ENCODE peak calls at places on chromosomes 11 and 22, in ten cellular contexts. W is spleen, A is HepG2, B is endothelial cell of umbilical vein, M is transverse colon, S is suprapubic skin, P is GM23338, R is vagina, D is stomach, C is sigmoid colon. U is an unnamed sample.

GRCh38 chr11:122656631-122657101 is 1.1 kb downstream of the UBASH3B start:
- DNase-seq in W (peak; percentile 86), A (no peak), B (peak; percentile 59), M (peak; percentile 30), S (no peak), P (peak; percentile 63), R (no peak), D (peak; percentile 64), C (peak; percentile 75), U (no peak)

GRCh38 chr11:35844579-35844978 is 99.3 kb upstream of the LDLRAD3 start:
- DNase-seq in W (no peak), A (no peak), B (no peak), M (no peak), S (no peak), P (no peak), R (no peak), D (no peak), C (no peak), U (no peak)

GRCh38 chr11:4008116-4008515 is 86.5 kb upstream of the RRM1 start:
- DNase-seq in W (no peak), A (no peak), B (no peak), M (no peak), S (no peak), P (no peak), R (no peak), D (no peak), C (no peak), U (no peak)

GRCh38 chr11:130409618-130410388 is 18.6 kb downstream of the ADAMTS8 start:
- DNase-seq in W (no peak), A (no peak), B (no peak), M (no peak), S (no peak), P (no peak), R (no peak), D (no peak), C (no peak), U (no peak)

GRCh38 chr11:116776522-116776984 is 3.8 kb upstream of the BUD13 start:
- DNase-seq in W (no peak), A (no peak), B (no peak), M (no peak), S (no peak), P (no peak), R (no peak), D (no peak), C (no peak), U (no peak)

GRCh38 chr11:2554338-2555240 is 109.8 kb downstream of the KCNQ1 start:
- DNase-seq in W (peak; percentile 55), A (no peak), B (no peak), M (peak; percentile 2), S (peak; percentile 21), P (no peak), R (no peak), D (no peak), C (peak; percentile 51), U (no peak)

GRCh38 chr11:20112291-20113146 is 47.8 kb downstream of the DBX1 start:
- DNase-seq in W (no peak), A (no peak), B (peak; percentile 97), M (peak; percentile 75), S (peak; percentile 72), P (no peak), R (peak; percentile 97), D (peak; percentile 79), C (peak; percentile 91), U (peak; percentile 78)

GRCh38 chr11:128146926-128147605 is 440.3 kb downstream of the ETS1 start:
- DNase-seq in W (no peak), A (no peak), B (peak; percentile 50), M (no peak), S (no peak), P (peak; percentile 23), R (no peak), D (no peak), C (no peak), U (no peak)

GRCh38 chr22:47512617-47513016 is 750.2 kb downstream of the TBC1D22A start:
- DNase-seq in W (no peak), A (no peak), B (no peak), M (no peak), S (no peak), P (no peak), R (no peak), D (no peak), C (no peak), U (no peak)

GRCh38 chr22:47517062-47517461 is 754.6 kb downstream of the TBC1D22A start:
- DNase-seq in W (no peak), A (no peak), B (no peak), M (no peak), S (no peak), P (no peak), R (no peak), D (no peak), C (no peak), U (no peak)

DNA sequence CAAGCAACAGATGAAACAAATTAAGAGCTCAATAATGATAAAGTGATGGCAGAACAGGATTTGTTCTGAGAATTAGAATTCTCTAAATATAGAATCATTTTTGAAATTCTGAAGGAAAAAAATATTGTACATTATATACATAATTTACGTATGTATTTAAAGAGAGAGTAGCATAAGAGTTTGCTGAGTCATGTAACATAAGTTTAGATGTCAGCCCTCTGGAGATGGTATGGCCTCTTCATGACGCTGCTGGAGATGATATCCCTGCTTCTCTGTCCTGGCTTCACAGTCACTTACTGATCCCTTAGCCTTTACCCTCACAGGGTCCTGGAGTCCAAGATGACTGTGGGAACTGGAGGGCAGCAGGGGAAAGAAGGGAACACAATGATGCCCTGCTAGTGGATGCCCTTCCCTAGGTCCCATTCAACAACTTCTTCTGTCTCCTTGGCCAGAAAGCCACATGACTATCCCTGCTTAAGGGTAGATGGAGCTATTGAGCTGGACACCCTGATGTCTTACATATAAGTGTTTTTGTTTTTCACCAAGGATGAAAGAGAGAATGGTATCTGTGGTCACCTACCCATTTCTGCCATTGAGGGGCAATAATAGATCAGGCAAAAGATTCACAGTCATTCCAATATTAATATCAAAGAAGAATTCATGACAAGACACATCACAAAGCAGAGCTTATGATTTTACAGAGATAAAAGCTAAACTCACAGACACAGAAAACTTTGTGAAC is 753.1 kb downstream of the TBC1D22A start:
- DNase-seq in W (no peak), A (no peak), B (no peak), M (no peak), S (no peak), P (no peak), R (no peak), D (no peak), C (no peak), U (no peak)
- TF ChIP-seq CTCF in W (no peak), A (no peak), B (no peak), M (no peak), S (no peak), P (no peak), R (no peak), D (no peak), C (no peak), U (peak; percentile 18)

GRCh38 chr22:43092085-43092484 is 2.9 kb upstream of the TTLL1 start:
- DNase-seq in W (no peak), A (no peak), B (no peak), M (no peak), S (no peak), P (no peak), R (no peak), D (no peak), C (no peak), U (no peak)

GRCh38 chr22:43094085-43094484 is 4.9 kb upstream of the TTLL1 start:
- DNase-seq in W (no peak), A (peak; percentile 78), B (no peak), M (peak; percentile 62), S (no peak), P (no peak), R (no peak), D (peak; percentile 53), C (no peak), U (no peak)

GRCh38 chr22:43088616-43088978 is 594 bp downstream of the TTLL1 start:
- DNase-seq in W (no peak), A (no peak), B (no peak), M (no peak), S (no peak), P (no peak), R (no peak), D (no peak), C (no peak), U (no peak)

GRCh38 chr22:43088979-43089717 is at the start of gene TTLL1:
- DNase-seq in W (peak; percentile 98), A (peak; percentile 82), B (peak; percentile 84), M (peak; percentile 93), S (peak; percentile 89), P (peak; percentile 96), R (no peak), D (peak; percentile 92), C (peak; percentile 91), U (no peak)

DNA sequence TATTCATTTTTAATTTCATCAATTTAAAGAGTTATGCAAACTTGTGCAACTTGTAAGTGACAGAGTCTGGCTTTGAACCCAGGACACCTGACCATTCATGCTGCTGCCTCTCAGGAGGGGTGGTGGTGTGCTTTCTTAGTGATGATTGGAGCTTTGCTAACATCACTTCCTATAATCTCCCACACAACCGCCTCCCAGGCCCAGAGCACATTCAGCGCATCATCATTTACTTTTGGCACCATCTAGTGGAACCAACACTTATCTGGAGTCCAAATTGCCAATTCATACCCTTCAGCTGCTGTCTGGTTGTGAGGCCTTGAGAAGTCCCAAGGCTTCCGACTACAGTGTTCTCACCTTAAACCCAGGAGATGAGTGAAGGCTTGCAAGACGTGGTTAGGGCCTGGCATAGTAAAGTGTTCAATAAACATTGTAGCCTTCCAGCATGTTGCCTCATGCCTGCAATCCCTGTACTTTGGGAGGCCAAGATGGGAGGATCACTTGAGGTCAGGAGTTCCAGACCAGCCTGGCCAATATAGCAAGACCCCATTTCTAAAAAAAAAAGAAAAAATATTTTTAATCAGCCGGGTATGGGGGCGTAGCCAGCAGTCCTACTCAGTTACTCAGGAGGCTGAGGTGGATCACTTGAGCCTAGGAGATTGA is 1.1 kb upstream of the TTLL1 start:
- DNase-seq in W (no peak), A (peak; percentile 88), B (peak; percentile 80), M (peak; percentile 47), S (no peak), P (no peak), R (no peak), D (peak; percentile 49), C (peak; percentile 72), U (peak; percentile 82)
- TF ChIP-seq POLR2AphosphoS5 in W (no peak), A (no peak), B (no peak), M (no peak), S (no peak), P (no peak), R (no peak), D (peak; percentile 53), C (no peak), U (no peak)

DNA sequence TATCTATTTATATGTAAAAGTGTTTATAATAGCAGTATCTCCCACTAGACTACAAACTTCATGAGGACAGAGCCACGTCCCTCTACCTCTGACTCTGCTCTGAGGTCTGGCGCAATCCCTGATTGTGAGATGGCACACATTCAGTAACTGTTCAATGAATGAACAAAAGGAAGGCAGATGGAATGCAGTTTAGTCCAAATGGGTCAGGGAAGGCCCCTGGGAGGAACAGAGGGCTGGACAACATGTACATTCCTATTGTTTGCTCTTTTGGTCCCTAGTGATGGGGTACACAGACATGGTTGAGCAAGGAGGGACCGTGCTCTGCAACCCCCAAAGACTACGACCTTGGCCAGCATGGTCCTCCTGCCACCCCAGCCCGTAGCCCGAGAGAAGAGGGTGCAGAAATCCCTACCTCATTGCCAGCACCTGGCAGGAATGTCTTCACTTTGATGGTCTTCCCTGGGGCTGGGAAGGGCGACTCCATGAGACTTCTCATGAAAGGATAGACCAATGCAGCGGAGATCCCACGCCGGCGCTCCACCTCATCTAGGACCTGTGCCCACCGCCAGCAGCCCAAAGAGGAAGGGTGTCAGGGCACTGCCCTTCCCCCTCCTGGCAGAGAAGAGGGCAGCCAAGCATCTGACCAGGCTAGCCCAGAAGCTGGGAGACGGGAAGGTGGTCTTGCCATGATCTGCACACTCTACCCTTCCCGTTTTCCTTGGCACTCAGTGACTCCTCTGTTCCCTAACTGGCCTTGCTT is 24.3 kb downstream of the RPL27A start:
- DNase-seq in W (no peak), A (no peak), B (no peak), M (no peak), S (no peak), P (no peak), R (no peak), D (no peak), C (no peak), U (no peak)
- H3K27ac ChIP-seq in W (no peak overlapping the region), A (no peak overlapping the region), B (no peak overlapping the region), M (peak overlapping the region; percentile 87), S (peak overlapping the region; percentile 20), P (no peak overlapping the region), R (peak overlapping the region; percentile 87), D (peak overlapping the region; percentile 83), C (peak overlapping the region; percentile 97), U (no peak overlapping the region)

GRCh38 chr11:34174411-34175041 is 69.1 kb downstream of the NAT10 start:
- DNase-seq in W (peak; percentile 95), A (peak; percentile 43), B (peak; percentile 55), M (peak; percentile 86), S (peak; percentile 88), P (peak; percentile 92), R (no peak), D (peak; percentile 86), C (peak; percentile 90), U (peak; percentile 32)
- TF ChIP-seq CTCF in W (peak; percentile 75), A (peak; percentile 99), B (peak; percentile 78), M (peak; percentile 96), S (peak; percentile 92), P (peak; percentile 73), R (peak; percentile 97), D (peak; percentile 86), C (peak; percentile 94), U (peak; percentile 99)